ENCODE peak calls at places on chromosomes 4 and X, in six cellular contexts. N is CD4-positive, alpha-beta T cell; D is AG10803; O is lower lobe of right lung; A is cardiac muscle cell; R is foreskin fibroblast. L is an unnamed sample.

GRCh38 chr4:53535567-53535966 is 55.7 kb downstream of the LNX1 start:
- DNase-seq in A (no peak), O (no peak), R (no peak), N (no peak), D (no peak), L (no peak)

GRCh38 chrX:42930951-42931350 is 153.0 kb upstream of the PPP1R2C start:
- DNase-seq in D (no peak), A (no peak), R (no peak), O (no peak), N (no peak), L (no peak)

GRCh38 chr4:94459462-94460161 is 7.9 kb downstream of the PDLIM5 start:
- DNase-seq in A (no peak), N (no peak), D (no peak), R (no peak), O (no peak), L (no peak)

GRCh38 chr4:24573582-24573981 is 10.8 kb downstream of the DHX15 start:
- DNase-seq in A (no peak), O (no peak), N (no peak), D (no peak), R (no peak), L (no peak)

GRCh38 chr4:153204247-153205027 is at the start of gene TRIM2:
- DNase-seq in N (no peak), O (peak; percentile 72), A (peak; percentile 85), R (peak; percentile 54), D (peak; percentile 16), L (no peak)

GRCh38 chr4:31071807-31072486 is 351.8 kb downstream of the PCDH7 start:
- DNase-seq in O (no peak), A (peak; percentile 7), D (no peak), R (no peak), N (no peak), L (no peak)

GRCh38 chr4:40825014-40825838 is 75.5 kb downstream of the NSUN7 start:
- DNase-seq in N (no peak), R (no peak), O (no peak), A (no peak), D (no peak), L (no peak)

GRCh38 chrX:80550722-80551121 is 130.5 kb downstream of the TENT5D start:
- DNase-seq in R (no peak), O (no peak), A (no peak), D (no peak), N (no peak), L (no peak)

GRCh38 chrX:15493118-15494082 is at the start of gene PIR:
- DNase-seq in D (peak; percentile 62), A (peak; percentile 83), N (peak; percentile 6), O (peak; percentile 91), R (peak; percentile 88), L (peak; percentile 61)

GRCh38 chr4:94561249-94562024 is 109.7 kb downstream of the PDLIM5 start:
- DNase-seq in D (peak; percentile 56), N (no peak), A (peak; percentile 64), R (peak; percentile 56), O (no peak), L (no peak)

GRCh38 chr4:146969126-146969525 is 23.5 kb upstream of the TTC29 start:
- DNase-seq in D (no peak), A (no peak), N (no peak), R (no peak), O (no peak), L (no peak)

GRCh38 chr4:73308286-73308685 is 49.7 kb upstream of the ANKRD17 start:
- DNase-seq in R (peak; percentile 51), A (peak; percentile 55), O (no peak), D (peak; percentile 25), N (no peak), L (no peak)

GRCh38 chr4:73315091-73315490 is 56.5 kb upstream of the ANKRD17 start:
- DNase-seq in N (no peak), A (peak; percentile 11), O (no peak), R (peak; percentile 92), D (peak; percentile 74), L (no peak)

GRCh38 chr4:73312967-73313366 is 54.4 kb upstream of the ANKRD17 start:
- DNase-seq in D (no peak), R (no peak), N (no peak), A (no peak), O (no peak), L (no peak)

GRCh38 chr4:73309211-73309610 is 50.6 kb upstream of the ANKRD17 start:
- DNase-seq in A (peak; percentile 37), R (peak; percentile 55), N (no peak), O (no peak), D (peak; percentile 21), L (no peak)

GRCh38 chr4:73311428-73311827 is 52.8 kb upstream of the ANKRD17 start:
- DNase-seq in D (peak; percentile 43), N (no peak), O (no peak), R (peak; percentile 58), A (peak; percentile 56), L (no peak)
- TF ChIP-seq CTCF in D (peak; percentile 57), N (peak; percentile 61), O (peak; percentile 38), R (peak; percentile 20), A (peak; percentile 32), L (peak; percentile 34)

GRCh38 chrX:48649109-48649508 is 34.5 kb upstream of the WAS start:
- DNase-seq in N (no peak), A (no peak), D (no peak), R (no peak), O (no peak), L (no peak)

GRCh38 chrX:48645669-48646068 is 37.9 kb upstream of the WAS start:
- DNase-seq in R (no peak), A (no peak), D (no peak), N (no peak), O (no peak), L (no peak)

DNA sequence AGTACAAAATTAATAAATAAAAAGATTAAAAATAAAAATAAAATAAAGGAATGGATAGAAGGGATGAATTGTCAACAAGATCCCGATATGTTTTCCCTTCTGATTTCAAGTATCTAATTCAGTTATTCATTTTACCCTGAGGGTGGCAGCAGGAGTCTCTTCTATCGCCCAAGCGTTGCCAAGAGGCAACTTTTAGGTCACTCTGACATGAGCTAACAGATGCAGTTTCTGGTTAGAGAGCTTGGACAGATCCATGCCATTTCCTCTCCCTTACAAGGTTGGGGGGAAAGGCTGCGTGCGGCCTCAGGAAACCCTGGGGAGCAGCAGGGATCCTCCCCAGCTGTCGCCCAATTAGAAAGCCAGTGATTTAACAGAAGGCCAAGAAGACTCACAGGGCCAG is 35.3 kb upstream of the WAS start:
- DNase-seq in O (no peak), A (peak; percentile 72), R (peak; percentile 71), N (peak; percentile 31), D (peak; percentile 65), L (peak; percentile 21)
- TF ChIP-seq CTCF in O (peak; percentile 29), A (peak; percentile 25), R (peak; percentile 20), N (peak; percentile 51), D (peak; percentile 48), L (peak; percentile 34)

GRCh38 chrX:40863671-40864070 is 128.3 kb upstream of the MED14 start:
- DNase-seq in O (no peak), R (no peak), D (no peak), A (peak; percentile 12), N (no peak), L (no peak)

GRCh38 chrX:40864972-40865371 is 129.6 kb upstream of the MED14 start:
- DNase-seq in N (no peak), A (peak; percentile 23), O (no peak), D (peak; percentile 82), R (peak; percentile 85), L (no peak)

GRCh38 chrX:40868868-40869267 is 133.5 kb upstream of the MED14 start:
- DNase-seq in A (no peak), R (no peak), O (no peak), D (no peak), N (no peak), L (no peak)

GRCh38 chrX:40867352-40867751 is 132.0 kb upstream of the MED14 start:
- DNase-seq in A (peak; percentile 56), D (peak; percentile 49), O (no peak), N (no peak), R (peak; percentile 9), L (no peak)

DNA sequence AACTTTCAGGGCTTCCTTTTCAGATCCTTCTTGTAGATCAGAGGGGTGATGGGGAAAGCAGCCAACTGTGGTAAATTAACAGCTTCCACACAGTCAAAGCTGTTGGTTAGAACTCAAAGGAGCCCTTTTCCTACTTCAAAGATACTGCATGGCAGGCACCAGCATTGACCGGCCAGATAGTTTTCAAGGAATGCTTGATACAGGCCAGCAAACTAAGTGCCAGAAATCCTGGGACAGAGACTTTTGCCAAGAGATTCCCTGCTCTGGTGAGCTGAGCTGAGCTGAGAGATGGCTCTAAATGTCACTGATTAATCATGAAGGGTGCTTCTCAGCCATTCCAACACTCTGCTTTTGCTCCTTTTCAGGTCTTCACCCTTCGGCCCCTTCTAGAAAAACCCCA is 131.5 kb upstream of the MED14 start:
- DNase-seq in O (no peak), R (peak; percentile 36), A (peak; percentile 29), N (no peak), D (peak; percentile 71), L (no peak)
- TF ChIP-seq CTCF in O (no peak), R (no peak), A (no peak), N (no peak), D (no peak), L (no peak)

DNA sequence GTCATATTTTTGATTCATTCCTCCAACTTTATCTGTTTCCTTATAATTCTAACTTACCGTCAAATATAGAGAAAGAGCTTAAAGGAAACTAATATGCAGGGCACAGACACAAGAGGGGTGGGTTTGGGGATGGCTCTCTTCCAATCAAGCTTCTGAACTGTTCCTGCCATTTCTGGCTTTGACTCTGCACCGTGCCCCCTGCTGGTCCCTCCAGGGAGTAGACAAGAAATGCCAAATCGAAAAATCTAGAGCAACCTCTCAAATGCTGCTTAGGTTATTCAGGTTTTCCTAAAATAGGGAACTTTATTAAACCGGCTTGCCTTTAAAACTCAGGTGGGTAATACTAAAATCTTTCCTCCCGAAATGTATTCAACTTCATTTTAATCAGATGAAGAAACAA is 39.8 kb upstream of the VCX3A start:
- DNase-seq in R (no peak), A (no peak), N (no peak), O (no peak), D (no peak), L (no peak)
- TF ChIP-seq CTCF in R (no peak), A (no peak), N (no peak), O (no peak), D (no peak), L (no peak)

DNA sequence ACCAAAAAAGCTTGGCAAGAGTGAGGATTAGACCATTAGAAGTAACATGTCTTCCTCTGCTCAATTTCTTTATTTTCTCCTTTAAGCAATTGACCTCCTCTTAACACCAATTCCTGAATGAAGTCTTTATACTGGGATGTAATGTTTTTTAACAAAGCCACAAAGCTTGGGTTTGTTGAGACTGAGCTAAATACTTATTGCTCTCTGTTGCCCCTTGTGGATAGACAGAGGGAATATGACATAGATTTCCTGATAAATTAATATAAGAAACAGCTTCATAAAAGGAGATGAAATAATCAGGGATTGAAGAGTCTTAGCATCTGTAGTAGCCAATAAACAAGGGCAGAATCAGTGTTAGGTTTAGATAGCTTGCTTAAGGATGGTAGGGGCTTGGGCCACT is 57.6 kb downstream of the CCDC160 start:
- DNase-seq in N (no peak), R (peak; percentile 5), O (no peak), A (peak; percentile 0), D (peak; percentile 0), L (no peak)
- TF ChIP-seq CTCF in N (no peak), R (peak; percentile 27), O (no peak), A (no peak), D (peak; percentile 26), L (no peak)